ENCODE peak calls at places on chromosomes 5 and 9, in nine cellular contexts. C, S, M, H, T, J, O, Y and P are unnamed samples.

GRCh38 chr5:172311605-172312004 is 28.0 kb upstream of the UBTD2 start:
- DNase-seq in C (no peak), S (no peak), M (no peak), H (no peak), T (no peak), J (no peak), O (no peak), Y (no peak), P (no peak)

GRCh38 chr5:115594343-115595047 is 7.8 kb downstream of the TICAM2 start:
- DNase-seq in C (peak), S (no peak), M (no peak), H (no peak), T (peak), J (no peak), O (no peak), Y (no peak), P (no peak)

GRCh38 chr5:181164076-181164952 is 16.9 kb downstream of the OR2V2 start:
- DNase-seq in C (peak), S (no peak), M (no peak), H (no peak), T (peak), J (no peak), O (no peak), Y (no peak), P (no peak)

GRCh38 chr9:16815042-16815441 is 55.4 kb downstream of the BNC2 start:
- DNase-seq in C (no peak), S (no peak), M (no peak), H (no peak), T (no peak), J (no peak), O (peak), Y (no peak), P (no peak)

GRCh38 chr5:139797856-139798510 is 2.4 kb downstream of the PSD2 start:
- DNase-seq in C (no peak), S (no peak), M (no peak), H (no peak), T (no peak), J (no peak), O (no peak), Y (no peak), P (no peak)

GRCh38 chr5:176888865-176889165 is 10.3 kb downstream of the HK3 start:
- DNase-seq in C (no peak), S (no peak), M (no peak), H (no peak), T (no peak), J (no peak), O (no peak), Y (no peak), P (no peak)

GRCh38 chr5:146345578-146346366 is 7.1 kb downstream of the POU4F3 start:
- DNase-seq in C (no peak), S (no peak), M (no peak), H (no peak), T (no peak), J (no peak), O (no peak), Y (no peak), P (no peak)

GRCh38 chr9:30280229-30280900 is 2104.1 kb upstream of the ACO1 start:
- DNase-seq in C (no peak), S (no peak), M (no peak), H (no peak), T (no peak), J (no peak), O (no peak), Y (no peak), P (no peak)

GRCh38 chr9:86077286-86077685 is 22.1 kb downstream of the GOLM1 start:
- DNase-seq in C (no peak), S (peak), M (no peak), H (no peak), T (no peak), J (no peak), O (no peak), Y (no peak), P (no peak)

GRCh38 chr9:98365227-98365669 is 109.8 kb upstream of the TBC1D2 start:
- DNase-seq in C (peak), S (no peak), M (peak), H (peak), T (peak), J (no peak), O (no peak), Y (no peak), P (no peak)

GRCh38 chr5:37015795-37016666 is 139.5 kb downstream of the NIPBL start:
- DNase-seq in C (peak), S (no peak), M (no peak), H (no peak), T (peak), J (no peak), O (no peak), Y (no peak), P (no peak)

GRCh38 chr9:78014776-78015175 is 16.8 kb downstream of the GNAQ start:
- DNase-seq in C (peak), S (no peak), M (no peak), H (peak), T (peak), J (no peak), O (no peak), Y (no peak), P (no peak)

GRCh38 chr5:105868038-105868775 is 1802.5 kb downstream of the EFNA5 start:
- DNase-seq in C (no peak), S (no peak), M (no peak), H (no peak), T (peak), J (no peak), O (no peak), Y (no peak), P (no peak)

GRCh38 chr5:93715776-93716175 is 25.6 kb downstream of the POU5F2 start:
- DNase-seq in C (no peak), S (no peak), M (no peak), H (no peak), T (no peak), J (no peak), O (no peak), Y (no peak), P (no peak)

GRCh38 chr5:124741711-124742496 is 4.5 kb downstream of the ZNF608 start:
- DNase-seq in C (peak), S (no peak), M (peak), H (peak), T (peak), J (no peak), O (no peak), Y (no peak), P (no peak)

GRCh38 chr9:88433583-88434240 is 45.5 kb downstream of the SPIN1 start:
- DNase-seq in C (peak), S (no peak), M (peak), H (no peak), T (peak), J (no peak), O (no peak), Y (no peak), P (no peak)

GRCh38 chr5:10351199-10351881 is 2.2 kb upstream of the MARCHF6 start:
- DNase-seq in C (peak), S (no peak), M (no peak), H (no peak), T (peak), J (no peak), O (no peak), Y (no peak), P (no peak)

GRCh38 chr5:165130656-165131055 is 1625.2 kb downstream of the MAT2B start:
- DNase-seq in C (no peak), S (no peak), M (no peak), H (no peak), T (no peak), J (no peak), O (no peak), Y (no peak), P (no peak)

GRCh38 chr9:1337169-1337568 is 287.0 kb downstream of the DMRT2 start:
- DNase-seq in C (peak), S (no peak), M (peak), H (no peak), T (no peak), J (no peak), O (peak), Y (no peak), P (no peak)

GRCh38 chr5:74272019-74272775 is 368.3 kb downstream of the ENC1 start:
- DNase-seq in C (peak), S (no peak), M (no peak), H (peak), T (no peak), J (no peak), O (no peak), Y (no peak), P (no peak)

GRCh38 chr9:134405527-134405926 is 79.3 kb downstream of the RXRA start:
- DNase-seq in C (no peak), S (no peak), M (no peak), H (no peak), T (no peak), J (no peak), O (no peak), Y (no peak), P (no peak)

GRCh38 chr5:10826971-10827370 is 65.9 kb upstream of the DAP start:
- DNase-seq in C (no peak), S (no peak), M (no peak), H (no peak), T (no peak), J (no peak), O (no peak), Y (no peak), P (no peak)

GRCh38 chr5:59744531-59744992 is 149.0 kb downstream of the PDE4D start:
- DNase-seq in C (peak), S (no peak), M (no peak), H (peak), T (peak), J (no peak), O (no peak), Y (no peak), P (no peak)

GRCh38 chr5:122516432-122516743 is 204.4 kb downstream of the SNCAIP start:
- DNase-seq in C (no peak), S (no peak), M (no peak), H (no peak), T (no peak), J (no peak), O (no peak), Y (no peak), P (no peak)